ENCODE peak calls at places on chromosome 12, in ten cellular contexts. A, I, O, P, H, V, L, B, Y and E are unnamed samples.

GRCh38 chr12:8052679-8053078 is 13.5 kb downstream of the C3AR1 start:
- DNase-seq in A (no peak), I (no peak), O (no peak), P (no peak), H (no peak), V (no peak), L (no peak), B (no peak), Y (peak; percentile 50), E (no peak)

GRCh38 chr12:41013921-41014642 is 174.0 kb upstream of the PDZRN4 start:
- DNase-seq in A (no peak), I (no peak), O (no peak), P (no peak), H (no peak), V (no peak), L (no peak), B (peak; percentile 3), Y (no peak), E (no peak)

GRCh38 chr12:109461049-109461845 is 15.9 kb downstream of the KCTD10 start:
- DNase-seq in A (no peak), I (peak; percentile 90), O (no peak), P (no peak), H (no peak), V (no peak), L (no peak), B (no peak), Y (peak; percentile 33), E (no peak)

GRCh38 chr12:39905152-39905551 is 200.7 kb downstream of the SLC2A13 start:
- DNase-seq in A (peak; percentile 7), I (peak; percentile 5), O (no peak), P (no peak), H (no peak), V (no peak), L (no peak), B (peak; percentile 77), Y (peak; percentile 56), E (peak; percentile 65)

GRCh38 chr12:13373131-13373530 is 176.6 kb downstream of the EMP1 start:
- DNase-seq in A (no peak), I (no peak), O (no peak), P (no peak), H (no peak), V (peak; percentile 14), L (no peak), B (no peak), Y (no peak), E (peak; percentile 41)

GRCh38 chr12:123102381-123102780 is 48.5 kb downstream of the PITPNM2 start:
- DNase-seq in A (no peak), I (no peak), O (no peak), P (no peak), H (no peak), V (no peak), L (no peak), B (no peak), Y (no peak), E (no peak)

GRCh38 chr12:106709068-106709511 is 65.4 kb upstream of the RIC8B start:
- DNase-seq in A (peak; percentile 63), I (no peak), O (no peak), P (no peak), H (no peak), V (no peak), L (no peak), B (no peak), Y (no peak), E (no peak)

GRCh38 chr12:121430821-121431415 is 31.0 kb downstream of the RNF34 start:
- DNase-seq in A (no peak), I (no peak), O (no peak), P (no peak), H (no peak), V (no peak), L (no peak), B (no peak), Y (no peak), E (no peak)

GRCh38 chr12:112645586-112645985 is 146.0 kb upstream of the RPH3A start:
- DNase-seq in A (no peak), I (no peak), O (no peak), P (no peak), H (no peak), V (peak; percentile 24), L (no peak), B (no peak), Y (no peak), E (no peak)

GRCh38 chr12:2300168-2300567 is 247.4 kb downstream of the CACNA1C start:
- DNase-seq in A (no peak), I (no peak), O (no peak), P (no peak), H (no peak), V (no peak), L (no peak), B (no peak), Y (no peak), E (no peak)